ENCODE peak calls at places on chromosomes 1 and 21, in ten cellular contexts. One of them, this sample, is unnamed. For H3K4me1, the result is how much of the 10 kb centered on the place peaks cover.

GRCh38 chr1:98704474-98704873 is 43.0 kb downstream of the SNX7 start:
- DNase-seq in stomach: no peak
- DNase-seq in K562: no peak
- DNase-seq in tibial nerve: no peak
- DNase-seq in GM12878: no peak
- DNase-seq in A549: peak
- DNase-seq in H1: no peak
- DNase-seq in sigmoid colon: no peak
- DNase-seq in esophagus muscularis mucosa: no peak
- DNase-seq in transverse colon: no peak
- DNase-seq in this sample: no peak

GRCh38 chr1:210437781-210438180 is 109.1 kb downstream of the HHAT start:
- DNase-seq in stomach: no peak
- DNase-seq in K562: no peak
- DNase-seq in tibial nerve: no peak
- DNase-seq in GM12878: no peak
- DNase-seq in A549: no peak
- DNase-seq in H1: no peak
- DNase-seq in sigmoid colon: no peak
- DNase-seq in esophagus muscularis mucosa: no peak
- DNase-seq in transverse colon: no peak
- DNase-seq in this sample: no peak

GRCh38 chr1:241593186-241593585 is 47.0 kb downstream of the CHML start:
- DNase-seq in stomach: no peak
- DNase-seq in K562: no peak
- DNase-seq in tibial nerve: no peak
- DNase-seq in GM12878: no peak
- DNase-seq in A549: no peak
- DNase-seq in H1: no peak
- DNase-seq in sigmoid colon: no peak
- DNase-seq in esophagus muscularis mucosa: no peak
- DNase-seq in transverse colon: no peak
- DNase-seq in this sample: no peak

GRCh38 chr1:24724345-24725208 is 20.7 kb upstream of the CLIC4 start:
- DNase-seq in stomach: peak
- DNase-seq in K562: peak
- DNase-seq in tibial nerve: no peak
- DNase-seq in GM12878: no peak
- DNase-seq in A549: peak
- DNase-seq in H1: no peak
- DNase-seq in sigmoid colon: no peak
- DNase-seq in esophagus muscularis mucosa: no peak
- DNase-seq in transverse colon: no peak
- DNase-seq in this sample: peak

GRCh38 chr21:41821756-41822431 is 55.0 kb upstream of the RIPK4 start:
- DNase-seq in stomach: no peak
- DNase-seq in K562: no peak
- DNase-seq in tibial nerve: no peak
- DNase-seq in GM12878: no peak
- DNase-seq in A549: no peak
- DNase-seq in H1: no peak
- DNase-seq in sigmoid colon: peak
- DNase-seq in esophagus muscularis mucosa: no peak
- DNase-seq in transverse colon: no peak
- DNase-seq in this sample: no peak

GRCh38 chr1:109912873-109913272 is 2.2 kb downstream of the CSF1 start:
- DNase-seq in stomach: no peak
- DNase-seq in K562: no peak
- DNase-seq in tibial nerve: no peak
- DNase-seq in GM12878: no peak
- DNase-seq in A549: no peak
- DNase-seq in H1: no peak
- DNase-seq in sigmoid colon: no peak
- DNase-seq in esophagus muscularis mucosa: no peak
- DNase-seq in transverse colon: no peak
- DNase-seq in this sample: no peak

GRCh38 chr1:79193211-79194079 is 186.9 kb upstream of the ADGRL4 start:
- DNase-seq in stomach: no peak
- DNase-seq in K562: no peak
- DNase-seq in tibial nerve: no peak
- DNase-seq in GM12878: peak
- DNase-seq in A549: peak
- DNase-seq in H1: peak
- DNase-seq in sigmoid colon: no peak
- DNase-seq in esophagus muscularis mucosa: no peak
- DNase-seq in transverse colon: no peak
- DNase-seq in this sample: no peak

GRCh38 chr1:154014154-154014910 is 23.8 kb downstream of the RPS27 start:
- DNase-seq in stomach: no peak
- DNase-seq in K562: no peak
- DNase-seq in tibial nerve: no peak
- DNase-seq in GM12878: no peak
- DNase-seq in A549: no peak
- DNase-seq in H1: no peak
- DNase-seq in sigmoid colon: no peak
- DNase-seq in esophagus muscularis mucosa: no peak
- DNase-seq in transverse colon: no peak
- DNase-seq in this sample: no peak

GRCh38 chr21:15135867-15136629 is 71.2 kb upstream of the NRIP1 start:
- DNase-seq in stomach: no peak
- DNase-seq in K562: no peak
- DNase-seq in tibial nerve: no peak
- DNase-seq in GM12878: no peak
- DNase-seq in A549: no peak
- DNase-seq in H1: no peak
- DNase-seq in sigmoid colon: no peak
- DNase-seq in esophagus muscularis mucosa: no peak
- DNase-seq in transverse colon: no peak
- DNase-seq in this sample: no peak

GRCh38 chr1:26349886-26350244 is 4.1 kb downstream of the CRYBG2 start:
- DNase-seq in stomach: no peak
- DNase-seq in K562: no peak
- DNase-seq in tibial nerve: no peak
- DNase-seq in GM12878: no peak
- DNase-seq in A549: no peak
- DNase-seq in H1: no peak
- DNase-seq in sigmoid colon: no peak
- DNase-seq in esophagus muscularis mucosa: no peak
- DNase-seq in transverse colon: no peak
- DNase-seq in this sample: no peak

GRCh38 chr1:30520461-30520860 is 202.9 kb downstream of the MATN1 start:
- DNase-seq in stomach: peak
- DNase-seq in K562: no peak
- DNase-seq in tibial nerve: no peak
- DNase-seq in GM12878: no peak
- DNase-seq in A549: no peak
- DNase-seq in H1: no peak
- DNase-seq in sigmoid colon: no peak
- DNase-seq in esophagus muscularis mucosa: no peak
- DNase-seq in transverse colon: no peak
- DNase-seq in this sample: no peak

GRCh38 chr21:45404726-45405270 is at the start of gene COL18A1:
- DNase-seq in stomach: peak
- DNase-seq in K562: peak
- DNase-seq in tibial nerve: no peak
- DNase-seq in GM12878: no peak
- DNase-seq in A549: peak
- DNase-seq in H1: no peak
- DNase-seq in sigmoid colon: peak
- DNase-seq in esophagus muscularis mucosa: no peak
- DNase-seq in transverse colon: peak
- DNase-seq in this sample: peak

GRCh38 chr21:36478207-36478701 is 1.7 kb downstream of the CLDN14 start:
- DNase-seq in stomach: no peak
- DNase-seq in K562: no peak
- DNase-seq in tibial nerve: no peak
- DNase-seq in GM12878: no peak
- DNase-seq in A549: peak
- DNase-seq in H1: no peak
- DNase-seq in sigmoid colon: no peak
- DNase-seq in esophagus muscularis mucosa: no peak
- DNase-seq in transverse colon: no peak
- DNase-seq in this sample: no peak

GRCh38 chr1:224544276-224544675 is 71.8 kb upstream of the CNIH3 start:
- DNase-seq in stomach: no peak
- DNase-seq in K562: no peak
- DNase-seq in tibial nerve: no peak
- DNase-seq in GM12878: no peak
- DNase-seq in A549: no peak
- DNase-seq in H1: no peak
- DNase-seq in sigmoid colon: no peak
- DNase-seq in esophagus muscularis mucosa: peak
- DNase-seq in transverse colon: no peak
- DNase-seq in this sample: no peak

GRCh38 chr1:5994713-5995621 is 2.7 kb upstream of the NPHP4 start:
- DNase-seq in stomach: no peak
- DNase-seq in K562: no peak
- DNase-seq in tibial nerve: no peak
- DNase-seq in GM12878: peak
- DNase-seq in A549: no peak
- DNase-seq in H1: no peak
- DNase-seq in sigmoid colon: no peak
- DNase-seq in esophagus muscularis mucosa: no peak
- DNase-seq in transverse colon: peak
- DNase-seq in this sample: peak

GRCh38 chr1:53929349-53929945 is 16.1 kb downstream of the IFT25 start:
- DNase-seq in stomach: no peak
- DNase-seq in K562: no peak
- DNase-seq in tibial nerve: no peak
- DNase-seq in GM12878: no peak
- DNase-seq in A549: no peak
- DNase-seq in H1: no peak
- DNase-seq in sigmoid colon: no peak
- DNase-seq in esophagus muscularis mucosa: no peak
- DNase-seq in transverse colon: no peak
- DNase-seq in this sample: no peak

DNA sequence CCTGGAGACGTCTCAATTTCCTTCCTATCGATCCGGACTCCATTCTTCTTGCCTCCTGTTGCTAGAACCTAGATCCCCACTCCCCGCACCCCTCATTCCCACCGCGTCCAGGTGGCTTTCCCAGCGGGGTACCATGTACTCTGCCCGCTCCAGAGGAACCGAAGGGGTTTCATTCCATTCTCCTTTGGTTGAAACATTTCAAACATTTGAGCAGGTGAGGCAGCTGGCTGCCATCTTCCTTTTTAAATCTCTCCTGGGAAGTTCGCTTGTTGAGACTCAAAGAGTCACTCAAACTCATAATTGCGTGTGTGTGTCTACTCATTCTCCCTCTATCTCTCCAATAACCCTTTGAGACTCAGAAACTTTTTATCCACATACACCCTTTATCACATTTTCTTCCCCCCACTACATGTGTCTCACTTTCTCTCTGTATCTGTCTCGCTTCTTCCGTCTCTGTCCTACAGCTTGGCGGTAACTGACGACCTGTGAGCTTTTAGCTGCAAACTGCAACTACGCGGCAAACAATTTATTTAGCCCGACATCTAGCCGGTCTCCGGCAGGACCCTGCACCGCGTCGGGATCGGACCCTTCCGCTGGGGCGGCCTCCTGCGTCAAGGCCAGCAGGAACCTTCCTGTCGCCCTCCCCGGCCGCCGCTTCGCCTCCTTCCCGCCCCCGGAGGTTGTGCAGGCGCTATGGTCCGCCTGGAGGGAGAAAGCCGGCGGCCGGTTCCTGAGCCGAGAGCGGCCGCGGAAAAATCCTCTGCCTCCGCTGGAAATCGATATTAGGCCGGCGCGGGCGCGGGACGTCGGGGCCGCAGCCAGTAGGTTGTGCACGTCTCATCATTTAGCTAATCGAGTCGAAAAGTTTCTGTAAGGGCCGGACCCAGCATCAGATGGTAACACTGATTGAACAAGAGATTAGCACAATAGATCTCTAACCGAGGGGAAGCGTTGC is 3.0 kb upstream of the FOXD3 start:
- DNase-seq in stomach: no peak
- DNase-seq in K562: no peak
- DNase-seq in tibial nerve: no peak
- DNase-seq in GM12878: no peak
- DNase-seq in A549: no peak
- DNase-seq in H1: no peak
- DNase-seq in sigmoid colon: no peak
- DNase-seq in esophagus muscularis mucosa: peak
- DNase-seq in transverse colon: no peak
- DNase-seq in this sample: no peak
- H3K4me1 ChIP-seq in stomach: half or more
- H3K4me1 ChIP-seq in K562: under half
- H3K4me1 ChIP-seq in tibial nerve: under half
- H3K4me1 ChIP-seq in GM12878: under half
- H3K4me1 ChIP-seq in A549: under half
- H3K4me1 ChIP-seq in H1: under half
- H3K4me1 ChIP-seq in sigmoid colon: under half
- H3K4me1 ChIP-seq in esophagus muscularis mucosa: under half
- H3K4me1 ChIP-seq in transverse colon: under half
- H3K4me1 ChIP-seq in this sample: under half

GRCh38 chr1:150575518-150576366 is 3.7 kb downstream of the MCL1 start:
- DNase-seq in stomach: no peak
- DNase-seq in K562: no peak
- DNase-seq in tibial nerve: no peak
- DNase-seq in GM12878: no peak
- DNase-seq in A549: no peak
- DNase-seq in H1: no peak
- DNase-seq in sigmoid colon: no peak
- DNase-seq in esophagus muscularis mucosa: no peak
- DNase-seq in transverse colon: no peak
- DNase-seq in this sample: no peak
- TF ChIP-seq POLR2A in stomach: no peak
- TF ChIP-seq POLR2A in K562: peak
- TF ChIP-seq POLR2A in tibial nerve: no peak
- TF ChIP-seq POLR2A in GM12878: peak
- TF ChIP-seq POLR2A in A549: no peak
- TF ChIP-seq POLR2A in H1: no peak
- TF ChIP-seq POLR2A in sigmoid colon: no peak
- TF ChIP-seq POLR2A in esophagus muscularis mucosa: no peak
- TF ChIP-seq POLR2A in transverse colon: no peak
- TF ChIP-seq POLR2A in this sample: no peak

DNA sequence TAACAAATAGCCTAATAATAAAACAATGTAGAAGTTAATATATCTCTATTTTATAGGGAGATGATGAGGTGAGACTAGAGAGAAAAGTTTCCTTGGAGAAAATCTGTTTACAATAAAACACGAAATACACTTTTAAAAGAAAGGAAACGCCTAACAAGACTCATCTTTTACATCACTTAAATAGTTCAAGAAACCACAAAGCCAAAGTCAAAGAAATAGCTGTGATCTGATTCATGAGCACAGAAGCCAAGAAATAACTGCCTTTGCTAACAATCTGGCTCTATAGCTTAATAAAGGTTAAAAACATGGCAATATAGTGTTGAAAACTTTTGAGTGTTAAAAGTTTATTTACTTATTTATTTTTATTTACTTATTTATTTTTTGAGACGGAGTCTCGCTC is 61.5 kb downstream of the TOR3A start:
- DNase-seq in stomach: no peak
- DNase-seq in K562: no peak
- DNase-seq in tibial nerve: no peak
- DNase-seq in GM12878: no peak
- DNase-seq in A549: peak
- DNase-seq in H1: no peak
- DNase-seq in sigmoid colon: no peak
- DNase-seq in esophagus muscularis mucosa: no peak
- DNase-seq in transverse colon: no peak
- DNase-seq in this sample: no peak
- TF ChIP-seq EP300 in stomach: no peak
- TF ChIP-seq EP300 in K562: no peak
- TF ChIP-seq EP300 in tibial nerve: no peak
- TF ChIP-seq EP300 in GM12878: no peak
- TF ChIP-seq EP300 in A549: no peak
- TF ChIP-seq EP300 in H1: no peak
- TF ChIP-seq EP300 in sigmoid colon: no peak
- TF ChIP-seq EP300 in esophagus muscularis mucosa: no peak
- TF ChIP-seq EP300 in transverse colon: no peak
- TF ChIP-seq EP300 in this sample: no peak

GRCh38 chr1:21907737-21908136 is 29.4 kb downstream of the HSPG2 start:
- DNase-seq in stomach: no peak
- DNase-seq in K562: no peak
- DNase-seq in tibial nerve: no peak
- DNase-seq in GM12878: no peak
- DNase-seq in A549: no peak
- DNase-seq in H1: no peak
- DNase-seq in sigmoid colon: no peak
- DNase-seq in esophagus muscularis mucosa: no peak
- DNase-seq in transverse colon: no peak
- DNase-seq in this sample: no peak
- H3K4me1 ChIP-seq in stomach: half or more
- H3K4me1 ChIP-seq in K562: half or more
- H3K4me1 ChIP-seq in tibial nerve: under half
- H3K4me1 ChIP-seq in GM12878: under half
- H3K4me1 ChIP-seq in A549: under half
- H3K4me1 ChIP-seq in H1: under half
- H3K4me1 ChIP-seq in sigmoid colon: under half
- H3K4me1 ChIP-seq in esophagus muscularis mucosa: half or more
- H3K4me1 ChIP-seq in transverse colon: half or more
- H3K4me1 ChIP-seq in this sample: under half

This sample was measured in ovary.